ENCODE peak calls at places on chromosomes 1 and 21, in ten cellular contexts. P, B, H, W, G, Z, F, N, T and X are unnamed samples.

GRCh38 chr1:229479660-229480399 is 28.3 kb downstream of the NUP133 start:
- DNase-seq in P (no peak), B (no peak), H (no peak), W (no peak), G (no peak), Z (no peak), F (no peak), N (no peak), T (no peak), X (no peak)

GRCh38 chr1:210024996-210025395 is 87.0 kb downstream of the SYT14 start:
- DNase-seq in P (no peak), B (no peak), H (no peak), W (peak; percentile 39), G (no peak), Z (no peak), F (no peak), N (no peak), T (no peak), X (no peak)

GRCh38 chr21:26405735-26406361 is 167.2 kb downstream of the CYYR1 start:
- DNase-seq in P (no peak), B (no peak), H (no peak), W (peak; percentile 31), G (no peak), Z (no peak), F (peak; percentile 83), N (no peak), T (no peak), X (no peak)

GRCh38 chr1:20814472-20814871 is 27.4 kb upstream of the HP1BP3 start:
- DNase-seq in P (no peak), B (no peak), H (no peak), W (no peak), G (no peak), Z (no peak), F (no peak), N (no peak), T (no peak), X (no peak)

GRCh38 chr1:161305872-161306519 is 3.8 kb downstream of the MPZ start:
- DNase-seq in P (peak; percentile 95), B (peak; percentile 97), H (peak; percentile 80), W (peak; percentile 93), G (peak; percentile 86), Z (peak; percentile 74), F (peak; percentile 83), N (peak; percentile 75), T (peak; percentile 70), X (peak; percentile 87)

GRCh38 chr1:230160957-230161771 is 94.1 kb downstream of the GALNT2 start:
- DNase-seq in P (no peak), B (no peak), H (no peak), W (no peak), G (no peak), Z (no peak), F (no peak), N (no peak), T (no peak), X (no peak)

GRCh38 chr1:15761729-15762128 is 3.1 kb downstream of the FBLIM1 start:
- DNase-seq in P (no peak), B (no peak), H (no peak), W (no peak), G (no peak), Z (no peak), F (no peak), N (no peak), T (no peak), X (no peak)

GRCh38 chr1:116320846-116321245 is 52.2 kb upstream of the ATP1A1 start:
- DNase-seq in P (no peak), B (no peak), H (no peak), W (no peak), G (no peak), Z (no peak), F (no peak), N (no peak), T (no peak), X (no peak)

GRCh38 chr1:67650061-67650460 is 34.9 kb upstream of the GADD45A start:
- DNase-seq in P (no peak), B (no peak), H (no peak), W (no peak), G (no peak), Z (no peak), F (no peak), N (no peak), T (no peak), X (no peak)

GRCh38 chr1:31809698-31810097 is 6.1 kb downstream of the SPOCD1 start:
- DNase-seq in P (peak; percentile 16), B (no peak), H (no peak), W (no peak), G (peak; percentile 13), Z (no peak), F (no peak), N (no peak), T (no peak), X (no peak)

DNA sequence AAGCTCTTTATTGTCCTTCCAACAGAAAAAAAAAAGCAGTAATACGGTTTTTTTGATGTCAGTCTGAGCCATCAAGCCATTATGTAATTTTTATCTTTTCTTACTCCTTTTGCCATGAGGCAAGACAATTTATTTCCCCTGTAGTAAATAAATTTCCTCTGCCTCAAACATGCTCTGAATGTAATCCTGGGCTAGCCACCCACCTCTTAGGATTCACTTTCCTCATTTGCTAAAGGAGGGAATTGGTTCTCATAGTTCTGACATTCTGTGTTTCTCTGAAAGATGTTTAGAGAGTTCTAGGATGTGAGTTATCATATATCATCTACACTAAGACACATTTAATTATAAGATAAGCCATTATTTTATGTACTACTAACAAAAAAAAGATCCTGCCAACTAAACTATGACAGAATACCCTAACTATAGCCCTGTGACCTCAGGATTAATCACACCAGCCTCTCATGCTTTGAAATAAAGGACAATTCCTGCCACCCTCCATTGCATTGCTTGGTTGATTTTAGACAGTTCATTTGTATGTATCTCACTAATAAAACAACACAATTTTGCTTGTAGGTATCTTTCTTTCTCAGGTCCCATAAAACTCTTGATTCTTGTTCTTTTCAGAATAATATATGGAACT is 34.0 kb upstream of the RAP1A start:
- DNase-seq in P (no peak), B (no peak), H (no peak), W (no peak), G (no peak), Z (no peak), F (no peak), N (no peak), T (no peak), X (no peak)
- H3K4me1 ChIP-seq in P (peaks cover 2% of the 10 kb centered on the region), B (peaks cover 25% of the 10 kb centered on the region), H (no peaks in the 10 kb centered on the region), W (peaks cover 13% of the 10 kb centered on the region), G (no peaks in the 10 kb centered on the region), Z (peaks cover 34% of the 10 kb centered on the region), F (no peaks in the 10 kb centered on the region), N (no peaks in the 10 kb centered on the region), T (peaks cover 13% of the 10 kb centered on the region), X (no peaks in the 10 kb centered on the region)

DNA sequence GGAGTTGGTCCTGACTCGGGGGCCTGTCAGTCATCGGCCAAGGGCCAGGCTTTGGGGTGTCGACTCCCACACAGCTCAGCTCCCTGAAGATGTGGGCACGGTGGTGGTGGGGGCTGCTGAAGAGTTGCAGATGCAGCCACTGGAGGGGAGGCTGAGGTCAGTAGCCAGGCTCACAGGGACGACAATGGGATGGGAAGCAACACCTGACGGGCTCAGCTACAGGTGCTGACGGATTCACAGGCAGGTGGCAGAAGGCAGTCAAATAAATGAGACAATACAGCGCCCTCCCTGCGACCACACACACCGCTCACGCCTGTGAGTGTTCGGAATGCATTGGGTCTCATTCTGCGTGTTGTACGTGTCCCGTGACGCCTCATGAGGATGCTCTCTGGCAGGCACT is 37.0 kb upstream of the ACTL8 start:
- DNase-seq in P (no peak), B (no peak), H (no peak), W (no peak), G (no peak), Z (no peak), F (no peak), N (no peak), T (no peak), X (no peak)
- H3K36me3 ChIP-seq in P (no peaks in the 10 kb centered on the region), B (no peaks in the 10 kb centered on the region), H (no peaks in the 10 kb centered on the region), W (no peaks in the 10 kb centered on the region), G (no peaks in the 10 kb centered on the region), Z (no peaks in the 10 kb centered on the region), F (no peaks in the 10 kb centered on the region), N (no peaks in the 10 kb centered on the region), T (no peaks in the 10 kb centered on the region), X (no peaks in the 10 kb centered on the region)

GRCh38 chr1:147619741-147620140 is 50.6 kb downstream of the ACP6 start:
- DNase-seq in P (no peak), B (no peak), H (no peak), W (no peak), G (no peak), Z (no peak), F (no peak), N (no peak), T (no peak), X (no peak)

GRCh38 chr1:147618077-147618569 is 52.2 kb downstream of the ACP6 start:
- DNase-seq in P (no peak), B (no peak), H (no peak), W (no peak), G (no peak), Z (no peak), F (peak; percentile 44), N (no peak), T (no peak), X (no peak)

GRCh38 chr1:147620543-147620942 is 49.8 kb downstream of the ACP6 start:
- DNase-seq in P (no peak), B (no peak), H (no peak), W (no peak), G (no peak), Z (no peak), F (peak; percentile 29), N (no peak), T (no peak), X (no peak)

GRCh38 chr1:147622731-147623130 is 47.6 kb downstream of the ACP6 start:
- DNase-seq in P (no peak), B (no peak), H (no peak), W (no peak), G (no peak), Z (no peak), F (peak; percentile 46), N (no peak), T (no peak), X (no peak)

DNA sequence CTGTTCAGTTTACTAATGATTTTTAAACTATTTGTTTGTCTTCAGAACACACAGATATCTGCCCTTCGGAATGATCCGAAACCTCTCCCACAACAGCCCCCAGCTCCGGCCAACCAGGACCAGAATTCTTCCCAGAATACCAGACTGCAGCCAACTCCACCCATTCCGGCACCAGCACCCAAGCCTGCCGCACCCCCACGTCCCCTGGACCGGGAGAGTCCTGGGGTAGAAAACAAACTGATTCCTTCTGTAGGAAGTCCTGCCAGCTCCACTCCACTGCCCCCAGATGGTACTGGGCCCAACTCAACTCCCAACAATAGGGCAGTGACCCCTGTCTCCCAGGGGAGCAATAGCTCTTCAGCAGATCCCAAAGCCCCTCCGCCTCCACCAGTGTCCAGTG is 51.6 kb downstream of the ACP6 start:
- DNase-seq in P (no peak), B (no peak), H (no peak), W (no peak), G (no peak), Z (no peak), F (no peak), N (no peak), T (no peak), X (no peak)
- TF ChIP-seq CTCF in P (no peak), B (no peak), H (no peak), W (no peak), G (no peak), Z (no peak), F (no peak), N (no peak), T (no peak), X (no peak)

DNA sequence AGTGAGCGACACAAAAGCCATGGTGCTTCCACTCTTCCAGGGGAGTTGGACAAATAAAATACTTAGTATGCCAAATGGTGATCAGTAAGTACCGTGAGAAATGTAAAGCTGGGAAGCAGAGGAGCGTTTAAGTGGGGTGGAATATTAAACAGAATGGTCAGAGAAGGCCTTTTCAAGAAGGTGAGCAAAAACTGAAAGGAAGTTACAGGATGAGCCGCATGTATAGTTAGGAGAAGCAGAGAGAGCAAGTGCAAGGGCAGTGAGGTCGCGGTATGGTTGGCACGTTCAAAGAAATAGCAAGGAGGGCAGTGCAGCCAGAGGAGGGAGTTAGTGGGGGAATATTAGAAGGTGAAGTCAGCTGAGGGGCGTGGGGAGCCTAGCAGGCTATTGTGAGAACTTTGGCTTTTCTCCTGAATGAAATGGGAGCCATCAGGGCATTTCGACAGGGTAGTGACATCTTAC is 748 bp upstream of the ATP6V0B start:
- DNase-seq in P (no peak), B (peak; percentile 29), H (no peak), W (no peak), G (no peak), Z (no peak), F (no peak), N (no peak), T (no peak), X (no peak)
- H3K4me1 ChIP-seq in P (peaks cover 44% of the 10 kb centered on the region), B (peaks cover 41% of the 10 kb centered on the region), H (peaks cover 63% of the 10 kb centered on the region), W (peaks cover 7% of the 10 kb centered on the region), G (peaks cover 14% of the 10 kb centered on the region), Z (peaks cover 69% of the 10 kb centered on the region), F (peaks cover 3% of the 10 kb centered on the region), N (peaks cover 26% of the 10 kb centered on the region), T (peaks cover 51% of the 10 kb centered on the region), X (peaks cover 46% of the 10 kb centered on the region)